ENCODE peak calls at places on chromosomes 4 and X, in ten cellular contexts. B is WTC11; R is DMS153; M is stimulated activated CD4-positive, alpha-beta T cell treated with anti-CD3 and anti-CD28 coated beads, Interleukin-4, amount 100 ng/mL, for 4 hours; A is mucosa of descending colon; L is T-helper 17 cell; Y is stimulated activated CD8-positive, alpha-beta memory T cell treated with anti-CD3 and anti-CD28 coated beads, Interleukin-7, amount 100 ng/mL, for 24 hours; I is sigmoid colon; Z is effector CD4-positive, alpha-beta T cell; Q is mesothelial cell of epicardium. P is an unnamed sample.

GRCh38 chrX:114798902-114799301 is 215.0 kb downstream of the HTR2C start:
- DNase-seq in M (no peak), Z (no peak), I (no peak), Q (no peak), Y (no peak), R (no peak), L (no peak), A (no peak), B (no peak), P (no peak)

GRCh38 chr4:146428298-146428697 is 93.4 kb downstream of the SLC10A7 start:
- DNase-seq in Y (no peak), L (no peak), A (no peak), M (no peak), R (no peak), Q (no peak), Z (no peak), I (no peak), B (no peak), P (no peak)

GRCh38 chrX:107541244-107541643 is 87.1 kb upstream of the PRPS1 start:
- DNase-seq in A (no peak), R (no peak), L (no peak), M (no peak), Y (no peak), I (no peak), Z (no peak), Q (no peak), B (no peak), P (no peak)

GRCh38 chr4:53653484-53654053 is 62.3 kb upstream of the LNX1 start:
- DNase-seq in Y (no peak), R (peak), Z (no peak), M (no peak), L (no peak), B (no peak), I (no peak), A (peak), Q (no peak), P (no peak)

GRCh38 chr4:1604181-1604705 is 79.9 kb downstream of the FAM53A start:
- DNase-seq in R (no peak), Q (no peak), L (no peak), M (no peak), Y (no peak), A (no peak), Z (no peak), B (no peak), I (peak), P (no peak)

GRCh38 chr4:152957437-152958185 is 21.5 kb downstream of the FHDC1 start:
- DNase-seq in I (no peak), R (no peak), Q (no peak), M (no peak), B (no peak), Z (no peak), Y (no peak), A (peak), L (no peak), P (no peak)

GRCh38 chr4:75724867-75725724 is 719 bp downstream of the USO1 start:
- DNase-seq in A (peak), I (peak), Y (peak), R (no peak), L (peak), Q (peak), B (peak), M (peak), Z (peak), P (peak)

GRCh38 chr4:25621027-25621930 is 34.4 kb upstream of the SLC34A2 start:
- DNase-seq in L (no peak), A (no peak), B (no peak), Q (no peak), Z (no peak), I (no peak), M (no peak), Y (no peak), R (no peak), P (no peak)

GRCh38 chr4:39840027-39840426 is 137.7 kb downstream of the PDS5A start:
- DNase-seq in Q (no peak), R (no peak), B (no peak), Y (no peak), I (no peak), A (no peak), M (no peak), L (no peak), Z (no peak), P (no peak)

GRCh38 chrX:41302293-41302868 is 31.6 kb upstream of the DDX3X start:
- DNase-seq in Z (no peak), I (no peak), M (no peak), B (no peak), Q (no peak), R (no peak), Y (no peak), L (no peak), A (no peak), P (no peak)

GRCh38 chrX:2883770-2884169 is 45.4 kb downstream of the ARSD start:
- DNase-seq in I (no peak), B (no peak), A (no peak), Y (no peak), Q (no peak), Z (no peak), M (no peak), L (no peak), R (no peak), P (no peak)

GRCh38 chrX:1686642-1687041 is 71.8 kb downstream of the ASMT start:
- DNase-seq in L (no peak), Q (peak), B (no peak), Y (no peak), M (no peak), I (no peak), Z (no peak), R (no peak), A (no peak), P (no peak)

GRCh38 chrX:134933911-134934310 is 56.9 kb upstream of the SMIM10 start:
- DNase-seq in L (no peak), Q (no peak), Y (no peak), B (no peak), Z (no peak), A (no peak), I (no peak), M (no peak), R (no peak), P (no peak)

GRCh38 chr4:54663181-54663580 is 5.4 kb downstream of the KIT start:
- DNase-seq in A (no peak), R (no peak), L (no peak), M (no peak), Z (no peak), Q (no peak), Y (no peak), I (no peak), B (no peak), P (no peak)

GRCh38 chr4:152999376-153000067 is 63.4 kb downstream of the FHDC1 start:
- DNase-seq in M (no peak), I (no peak), A (peak), Q (no peak), Z (no peak), Y (no peak), B (no peak), L (no peak), R (no peak), P (no peak)

GRCh38 chr4:17846256-17846655 is 35.5 kb downstream of the NCAPG start:
- DNase-seq in I (no peak), L (no peak), Z (no peak), A (no peak), Y (no peak), Q (no peak), R (no peak), B (no peak), M (no peak), P (no peak)

GRCh38 chr4:174177536-174177935 is 105.9 kb downstream of the FBXO8 start:
- DNase-seq in L (no peak), B (no peak), Q (no peak), I (no peak), M (no peak), Z (no peak), Y (no peak), R (no peak), A (no peak), P (no peak)

GRCh38 chr4:61553562-61554125 is 353.5 kb downstream of the ADGRL3 start:
- DNase-seq in Q (no peak), A (no peak), R (no peak), I (no peak), Y (no peak), M (no peak), B (no peak), L (no peak), Z (no peak), P (no peak)

GRCh38 chr4:32025840-32026459 is 1305.8 kb downstream of the PCDH7 start:
- DNase-seq in M (no peak), Q (no peak), Z (no peak), L (no peak), B (no peak), Y (no peak), I (no peak), R (no peak), A (peak), P (peak)

GRCh38 chr4:56651071-56651384 is 30.1 kb downstream of the HOPX start:
- DNase-seq in Y (no peak), L (no peak), Z (no peak), M (no peak), R (no peak), A (no peak), B (no peak), I (no peak), Q (no peak), P (no peak)

GRCh38 chrX:65871671-65872311 is 168.1 kb downstream of the VSIG4 start:
- DNase-seq in Q (no peak), B (peak), R (peak), I (no peak), M (no peak), L (no peak), Z (no peak), A (peak), Y (no peak), P (no peak)

GRCh38 chrX:97311066-97311778 is 427.5 kb downstream of the RPA4 start:
- DNase-seq in R (no peak), Y (no peak), A (no peak), L (no peak), I (no peak), Q (no peak), B (no peak), Z (no peak), M (no peak), P (no peak)

GRCh38 chrX:13938053-13938765 is 91.5 kb downstream of the GEMIN8 start:
- DNase-seq in Q (peak), R (no peak), Z (no peak), M (no peak), L (no peak), B (peak), I (no peak), Y (no peak), A (peak), P (no peak)

GRCh38 chrX:71616672-71617529 is 1.4 kb downstream of the CXCR3 start:
- DNase-seq in Y (no peak), R (no peak), Q (no peak), M (no peak), I (no peak), A (peak), L (no peak), Z (no peak), B (no peak), P (no peak)

GRCh38 chr4:83219344-83219990 is 65.1 kb downstream of the COQ2 start:
- DNase-seq in A (no peak), M (peak), L (no peak), Y (peak), R (peak), Q (no peak), I (no peak), B (no peak), Z (no peak), P (no peak)

GRCh38 chr4:122777846-122778501 is 45.5 kb downstream of the BBS12 start:
- DNase-seq in L (no peak), Y (no peak), Z (no peak), I (no peak), Q (no peak), M (no peak), R (no peak), B (no peak), A (no peak), P (peak)

GRCh38 chrX:155767101-155767878 is 113.9 kb upstream of the VAMP7 start:
- DNase-seq in M (peak), L (peak), Q (no peak), A (peak), R (peak), Y (no peak), B (peak), I (peak), Z (no peak), P (peak)

GRCh38 chr4:48189731-48190130 is 55.7 kb upstream of the TXK start:
- DNase-seq in B (no peak), Z (no peak), M (no peak), I (no peak), R (no peak), L (no peak), Y (no peak), Q (no peak), A (no peak), P (no peak)

GRCh38 chrX:9710332-9710731 is 55.3 kb downstream of the GPR143 start:
- DNase-seq in M (no peak), A (no peak), L (no peak), Q (no peak), R (no peak), I (no peak), Y (no peak), Z (no peak), B (no peak), P (no peak)

GRCh38 chr4:123412700-123413512 is 16.3 kb downstream of the SPRY1 start:
- DNase-seq in Y (no peak), A (no peak), B (no peak), Z (no peak), Q (no peak), I (no peak), L (no peak), M (no peak), R (no peak), P (no peak)

GRCh38 chr4:180688480-180688879 is 1554.7 kb upstream of the TENM3 start:
- DNase-seq in Z (no peak), R (no peak), M (no peak), Y (no peak), I (no peak), B (no peak), A (no peak), Q (no peak), L (no peak), P (no peak)

GRCh38 chr4:187555174-187555573 is 440.4 kb upstream of the ZFP42 start:
- DNase-seq in Y (no peak), I (no peak), L (no peak), B (no peak), Q (no peak), M (no peak), Z (no peak), A (no peak), R (no peak), P (no peak)

GRCh38 chr4:16785800-16786527 is 112.5 kb downstream of the LDB2 start:
- DNase-seq in R (no peak), L (no peak), Z (no peak), M (no peak), A (no peak), Q (no peak), Y (no peak), B (no peak), I (no peak), P (no peak)

GRCh38 chr4:18391370-18391728 is 369.8 kb upstream of the LCORL start:
- DNase-seq in A (no peak), R (no peak), I (no peak), Q (no peak), M (no peak), B (no peak), L (no peak), Z (no peak), Y (no peak), P (no peak)

GRCh38 chrX:20523626-20524312 is 257.1 kb upstream of the RPS6KA3 start:
- DNase-seq in Q (no peak), Z (no peak), B (no peak), I (no peak), Y (no peak), L (no peak), R (no peak), M (no peak), A (no peak), P (no peak)

GRCh38 chrX:105297041-105297440 is 76.5 kb upstream of the TEX13A start:
- DNase-seq in R (no peak), A (no peak), M (no peak), Q (no peak), Y (no peak), L (no peak), B (no peak), I (no peak), Z (no peak), P (no peak)

GRCh38 chr4:90024519-90024918 is 102.7 kb upstream of the CCSER1 start:
- DNase-seq in A (no peak), R (no peak), Y (no peak), Q (no peak), I (no peak), M (no peak), Z (no peak), L (no peak), B (no peak), P (no peak)

GRCh38 chr4:36064147-36064546 is 180.2 kb downstream of the ARAP2 start:
- DNase-seq in M (no peak), L (no peak), Y (no peak), I (no peak), A (peak), B (no peak), R (no peak), Z (no peak), Q (no peak), P (no peak)